ENCODE peak calls at places on chromosomes 4 and X, in four cellular contexts. O, Q, A and L are unnamed samples.

GRCh38 chrX:40244980-40245379 is 147.2 kb upstream of the BCOR start:
- DNase-seq in A (peak), O (no peak), Q (no peak), L (no peak)

GRCh38 chr4:24422644-24423043 is 161.7 kb downstream of the DHX15 start:
- DNase-seq in A (no peak), O (no peak), Q (no peak), L (no peak)

GRCh38 chr4:9904976-9905587 is 116.2 kb downstream of the SLC2A9 start:
- DNase-seq in A (no peak), O (no peak), Q (no peak), L (no peak)

GRCh38 chr4:101200561-101200960 is 146.8 kb downstream of the PPP3CA start:
- DNase-seq in O (peak), A (no peak), Q (no peak), L (no peak)

GRCh38 chr4:130985371-130985770 is 1889.4 kb downstream of the C4orf33 start:
- DNase-seq in O (no peak), Q (no peak), A (no peak), L (no peak)

GRCh38 chrX:111868726-111869638 is 7.0 kb upstream of the TRPC5OS start:
- DNase-seq in A (no peak), Q (no peak), O (no peak), L (no peak)

GRCh38 chr4:47510036-47510435 is 25.0 kb downstream of the ATP10D start:
- DNase-seq in O (no peak), Q (no peak), A (no peak), L (no peak)

GRCh38 chr4:84901745-84902283 is 64.7 kb downstream of the WDFY3 start:
- DNase-seq in O (no peak), A (peak), Q (no peak), L (no peak)

GRCh38 chr4:98958065-98958464 is 29.1 kb upstream of the EIF4E start:
- DNase-seq in Q (no peak), A (no peak), O (no peak), L (no peak)

GRCh38 chrX:13078739-13079444 is 34.5 kb upstream of the FAM9C start:
- DNase-seq in O (no peak), A (no peak), Q (no peak), L (no peak)

GRCh38 chr4:67674098-67674497 is 26.9 kb downstream of the UBA6 start:
- DNase-seq in O (no peak), A (no peak), Q (no peak), L (no peak)

GRCh38 chr4:140296871-140297570 is 76.4 kb upstream of the SCOC start:
- DNase-seq in A (no peak), O (peak), Q (peak), L (no peak)

GRCh38 chrX:16722481-16722880 is 3.1 kb downstream of the SYAP1 start:
- DNase-seq in Q (peak), A (no peak), O (no peak), L (no peak)

GRCh38 chr4:169060396-169061081 is 50.5 kb upstream of the CBR4 start:
- DNase-seq in A (no peak), Q (no peak), O (no peak), L (no peak)

GRCh38 chr4:148770377-148770776 is 328.2 kb upstream of the NR3C2 start:
- DNase-seq in A (no peak), Q (no peak), O (no peak), L (no peak)

GRCh38 chrX:72129661-72130060 is 2.1 kb downstream of the RTL5 start:
- DNase-seq in O (no peak), A (no peak), Q (no peak), L (no peak)

GRCh38 chrX:46125139-46125538 is 420.1 kb downstream of the ZNF674 start:
- DNase-seq in O (no peak), A (no peak), Q (no peak), L (no peak)

GRCh38 chr4:18198653-18199052 is 177.1 kb upstream of the LCORL start:
- DNase-seq in Q (no peak), A (no peak), O (no peak), L (no peak)

GRCh38 chr4:149781150-149781549 is 34.5 kb downstream of the IQCM start:
- DNase-seq in O (peak), A (no peak), Q (no peak), L (no peak)

GRCh38 chrX:29746326-29746725 is 469.0 kb upstream of the MAGEB2 start:
- DNase-seq in O (no peak), A (no peak), Q (no peak), L (no peak)

GRCh38 chrX:12007881-12008280 is 130.4 kb upstream of the FRMPD4 start:
- DNase-seq in Q (no peak), A (no peak), O (peak), L (no peak)

GRCh38 chr4:35925806-35926205 is 318.5 kb downstream of the ARAP2 start:
- DNase-seq in A (no peak), Q (no peak), O (no peak), L (no peak)

GRCh38 chr4:8778760-8779159 is 92.9 kb downstream of the HMX1 start:
- DNase-seq in A (no peak), Q (no peak), O (no peak), L (no peak)

GRCh38 chr4:4677825-4678522 is 136.1 kb upstream of the STX18 start:
- DNase-seq in A (peak), O (peak), Q (peak), L (no peak)

GRCh38 chrX:138150709-138151108 is 560.8 kb downstream of the FGF13 start:
- DNase-seq in O (no peak), Q (peak), A (no peak), L (no peak)

GRCh38 chr4:186840222-186840701 is 116.6 kb upstream of the FAT1 start:
- DNase-seq in O (peak), A (no peak), Q (peak), L (no peak)

GRCh38 chr4:158895797-158896442 is 127.1 kb downstream of the FNIP2 start:
- DNase-seq in Q (no peak), O (no peak), A (no peak), L (peak)

GRCh38 chr4:80255374-80256095 is 10.9 kb upstream of the FGF5 start:
- DNase-seq in O (no peak), A (no peak), Q (no peak), L (no peak)

GRCh38 chr4:189974056-189974455 is 33.4 kb downstream of the FRG1 start:
- DNase-seq in O (peak), Q (peak), A (peak), L (peak)

GRCh38 chr4:74097161-74097560 is 1.8 kb downstream of the CXCL2 start:
- DNase-seq in A (no peak), O (no peak), Q (no peak), L (no peak)

GRCh38 chr4:176195184-176195978 is at the start of gene SPATA4:
- DNase-seq in Q (peak), A (peak), O (peak), L (peak)

GRCh38 chr4:185728886-185729285 is 83.1 kb downstream of the SORBS2 start:
- DNase-seq in Q (no peak), O (no peak), A (no peak), L (no peak)

DNA sequence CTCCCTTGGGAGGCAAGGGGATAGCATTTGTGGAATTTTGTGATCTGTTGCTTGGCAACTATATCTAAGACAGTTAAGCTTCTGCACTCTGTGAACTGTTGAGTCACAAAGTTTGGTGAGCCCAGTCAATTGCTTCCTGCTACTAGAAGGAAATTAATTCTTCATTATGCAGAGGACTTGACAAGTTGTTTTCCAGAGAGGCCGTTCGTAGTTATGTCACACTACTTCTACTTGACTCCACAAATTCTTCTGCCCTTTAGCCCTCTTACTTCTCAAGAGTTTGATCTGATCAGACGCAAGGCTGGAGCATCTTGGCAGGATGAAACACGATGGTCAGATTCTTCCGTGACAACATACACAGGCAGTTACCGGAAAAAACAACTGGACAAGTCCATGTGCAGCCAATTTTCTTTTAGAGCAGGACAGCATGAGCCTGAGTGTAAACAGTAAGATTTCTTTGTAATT is at the start of gene C4orf51:
- DNase-seq in Q (no peak), A (no peak), O (no peak), L (no peak)
- TF ChIP-seq JUND in Q (no peak), A (no peak), O (no peak), L (no peak)

DNA sequence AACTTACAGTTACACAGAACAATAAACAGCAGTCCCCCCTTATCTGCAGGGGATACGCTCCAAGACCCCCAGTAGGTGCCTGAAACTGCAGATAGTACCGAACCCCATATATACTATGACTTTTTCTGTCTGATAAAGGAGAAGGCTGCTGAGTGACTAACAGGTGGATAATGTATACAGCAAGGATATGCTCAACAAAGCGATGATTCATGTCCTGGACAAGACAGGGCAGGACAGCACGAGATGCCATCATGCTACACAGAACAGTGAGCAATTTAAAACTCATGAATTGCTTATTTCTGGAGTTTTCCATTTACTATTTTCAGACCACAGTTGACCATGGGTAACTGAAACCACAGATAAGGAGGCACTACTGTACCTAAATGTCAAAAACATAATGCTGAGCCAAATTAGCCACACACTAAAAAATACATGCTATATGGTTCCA is 76.1 kb downstream of the MANBA start:
- DNase-seq in A (no peak), O (peak), Q (peak), L (no peak)
- TF ChIP-seq JUND in A (peak), O (peak), Q (peak), L (no peak)

DNA sequence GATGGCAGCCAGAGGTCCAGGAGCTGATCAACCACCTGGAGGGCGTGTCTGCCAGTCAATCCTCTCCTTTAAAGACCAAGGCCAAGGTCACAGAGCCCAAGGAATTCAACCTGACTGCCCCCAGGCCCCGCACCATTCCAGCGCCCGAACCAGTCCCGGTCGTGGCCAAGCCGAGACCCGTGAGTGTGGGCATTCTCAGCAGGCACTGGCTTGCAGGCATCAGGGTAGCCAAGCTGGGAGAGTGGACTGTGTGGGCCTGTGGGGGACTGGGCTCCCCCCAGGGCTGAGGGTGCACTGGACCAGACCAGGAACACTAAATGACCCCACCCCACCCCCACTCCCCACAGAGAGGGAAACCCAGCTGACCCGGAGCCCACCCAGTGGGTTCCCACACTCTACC is 23.8 kb upstream of the RNF4 start:
- DNase-seq in Q (no peak), A (no peak), O (no peak), L (no peak)
- TF ChIP-seq JUND in Q (no peak), A (no peak), O (no peak), L (no peak)

GRCh38 chr4:839675-840443 is 13.9 kb upstream of the CPLX1 start:
- DNase-seq in A (no peak), Q (no peak), O (no peak), L (no peak)

GRCh38 chr4:836003-836511 is 10.1 kb upstream of the CPLX1 start:
- DNase-seq in A (no peak), Q (no peak), O (no peak), L (no peak)

GRCh38 chr4:836781-837301 is 10.9 kb upstream of the CPLX1 start:
- DNase-seq in O (no peak), A (no peak), Q (no peak), L (no peak)

GRCh38 chr4:835148-836002 is 9.4 kb upstream of the CPLX1 start:
- DNase-seq in O (no peak), A (peak), Q (no peak), L (no peak)

DNA sequence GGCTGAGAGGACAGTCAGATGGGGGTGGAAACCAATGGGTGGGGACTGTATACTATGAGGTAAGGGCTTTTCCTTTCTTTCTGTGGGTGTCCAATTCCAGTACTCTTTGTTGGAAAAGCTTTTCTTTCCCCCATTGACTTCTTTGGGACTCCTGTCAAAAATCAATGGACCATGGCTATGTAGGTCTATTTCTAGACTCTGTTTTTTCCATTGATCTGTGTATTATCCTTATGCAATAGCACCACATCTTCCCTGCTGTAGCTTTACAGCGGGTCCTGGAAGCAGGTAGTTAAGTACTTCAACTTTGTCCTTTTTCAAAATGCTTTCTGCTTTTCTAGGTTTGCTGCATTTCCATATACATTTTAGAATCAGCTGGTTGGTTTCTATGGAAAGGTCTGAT is 11.8 kb upstream of the CPLX1 start:
- DNase-seq in O (no peak), Q (no peak), A (no peak), L (no peak)
- TF ChIP-seq JUND in O (no peak), Q (no peak), A (no peak), L (no peak)

DNA sequence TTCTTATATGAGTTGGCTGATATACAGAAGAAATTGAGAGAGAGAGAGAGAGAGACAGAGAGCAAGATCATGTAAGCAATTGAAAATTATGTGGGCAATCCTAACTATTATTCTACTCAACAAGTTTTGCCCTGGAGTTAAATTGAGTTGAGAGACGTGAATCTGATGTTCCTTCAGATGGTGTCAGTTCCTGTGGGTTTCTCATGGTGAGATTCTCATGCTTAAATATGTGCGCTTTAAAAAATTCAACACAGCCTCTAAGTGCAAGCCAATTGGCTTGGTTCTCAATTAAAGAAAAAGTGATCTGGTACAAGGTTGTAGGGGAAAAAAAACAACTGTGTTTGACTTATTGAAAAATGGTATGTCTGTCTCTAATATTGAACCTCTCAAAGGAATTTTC is 35.4 kb upstream of the PLAC1 start:
- DNase-seq in O (no peak), A (no peak), Q (no peak), L (no peak)
- TF ChIP-seq JUND in O (no peak), A (no peak), Q (no peak), L (no peak)

DNA sequence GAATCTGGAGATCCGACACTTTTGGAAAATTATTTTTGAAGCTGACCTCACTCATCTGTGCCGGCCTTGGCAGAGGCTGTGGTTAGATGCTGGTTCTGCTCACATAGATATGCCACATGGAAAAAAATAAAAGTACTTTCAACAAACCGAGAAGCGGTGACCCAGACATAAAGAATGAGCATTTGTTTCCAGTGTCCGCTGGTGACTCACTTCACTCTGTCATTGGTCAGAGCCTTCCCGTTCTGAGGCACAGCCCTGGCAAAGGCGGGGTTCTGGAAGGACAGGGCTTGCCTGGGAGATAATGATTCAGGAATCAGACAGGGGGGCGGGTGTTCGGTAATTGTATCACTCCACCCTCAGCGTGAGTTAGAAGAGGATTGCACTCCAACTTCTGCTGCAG is 172.4 kb upstream of the MXRA5 start:
- DNase-seq in Q (peak), A (no peak), O (peak), L (no peak)
- TF ChIP-seq JUND in Q (no peak), A (peak), O (peak), L (no peak)

GRCh38 chr4:107719211-107719926 is 665 bp downstream of the PAPSS1 start:
- DNase-seq in Q (peak), O (no peak), A (no peak), L (peak)
- TF ChIP-seq JUND in Q (no peak), O (no peak), A (no peak), L (no peak)

GRCh38 chr4:39702716-39703115 is 4.8 kb downstream of the UBE2K start:
- DNase-seq in O (no peak), Q (no peak), A (no peak), L (no peak)

GRCh38 chr4:39710098-39710896 is 12.4 kb downstream of the UBE2K start:
- DNase-seq in A (no peak), Q (no peak), O (no peak), L (no peak)

GRCh38 chr4:39706334-39706733 is 8.4 kb downstream of the UBE2K start:
- DNase-seq in O (peak), A (no peak), Q (no peak), L (no peak)

GRCh38 chr4:39706829-39707511 is 9.0 kb downstream of the UBE2K start:
- DNase-seq in Q (peak), A (no peak), O (no peak), L (no peak)
- TF ChIP-seq JUND in Q (no peak), A (no peak), O (no peak), L (no peak)

DNA sequence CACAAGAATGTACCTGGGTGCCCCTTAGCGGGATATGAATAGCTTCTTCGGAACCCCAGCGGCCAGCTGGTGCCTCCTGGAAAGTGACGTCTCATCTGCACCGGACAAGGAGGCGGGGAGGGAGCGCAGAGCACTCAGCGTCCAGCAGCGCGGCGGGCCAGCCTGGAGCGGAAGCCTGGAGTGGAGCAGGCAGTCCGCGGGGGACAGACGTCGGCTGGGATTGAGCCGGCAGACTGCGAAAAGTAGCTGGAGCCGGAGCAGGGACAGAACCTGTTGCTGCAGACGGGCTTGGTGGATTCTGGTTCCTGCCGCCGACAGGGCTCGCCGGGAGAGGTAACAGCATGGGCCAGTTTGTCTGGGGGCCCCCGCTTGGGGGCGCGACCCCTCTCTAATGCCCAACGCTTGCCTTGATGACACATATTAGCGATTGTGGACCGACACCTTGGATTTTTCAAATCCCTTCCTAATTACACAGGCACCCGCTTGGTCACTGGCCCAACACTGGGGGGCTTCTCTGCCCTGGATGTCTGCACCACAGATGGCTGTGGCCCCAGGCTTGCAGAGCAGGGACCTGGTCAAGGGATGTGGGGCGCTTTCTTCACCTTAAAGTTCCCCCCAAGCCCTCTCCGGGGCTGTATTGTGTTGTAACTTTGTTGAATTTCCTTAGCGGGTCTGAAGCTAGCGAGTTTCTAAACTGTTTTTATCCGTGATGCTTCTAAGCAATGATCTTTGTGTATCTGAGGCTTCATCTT is at the start of gene NPFFR2:
- DNase-seq in Q (peak), A (peak), O (no peak), L (no peak)
- TF ChIP-seq JUND in Q (no peak), A (no peak), O (no peak), L (no peak)